ENCODE peak calls at places on chromosome 13, in six cellular contexts. J is effector memory CD8-positive, alpha-beta T cell; P is NCI-H2029; Q is NCI-H1694 treated with DMSO at 0.1 percent for 48 hours; G is upper lobe of right lung; Z is 8988T. T is an unnamed sample.

GRCh38 chr13:25203256-25203794 is 31.2 kb upstream of the AMER2 start:
- DNase-seq in J (no peak), P (no peak), Q (no peak), G (no peak), Z (no peak), T (no peak)

GRCh38 chr13:98977568-98978270 is at the start of gene DOCK9:
- DNase-seq in J (no peak), P (no peak), Q (no peak), G (peak; percentile 69), Z (no peak), T (peak; percentile 59)

GRCh38 chr13:108932206-108932605 is 302.8 kb downstream of the MYO16 start:
- DNase-seq in J (no peak), P (no peak), Q (no peak), G (no peak), Z (no peak), T (no peak)

GRCh38 chr13:78137404-78138142 is 218.9 kb upstream of the EDNRB start:
- DNase-seq in J (no peak), P (peak; percentile 41), Q (peak; percentile 88), G (no peak), Z (peak; percentile 9), T (peak; percentile 15)

GRCh38 chr13:66069570-66069969 is 1160.6 kb downstream of the PCDH9 start:
- DNase-seq in J (no peak), P (no peak), Q (no peak), G (no peak), Z (no peak), T (no peak)

GRCh38 chr13:48446454-48446853 is 33.5 kb upstream of the LPAR6 start:
- DNase-seq in J (no peak), P (no peak), Q (no peak), G (no peak), Z (no peak), T (no peak)

GRCh38 chr13:30972888-30973377 is 40.5 kb downstream of the TEX26 start:
- DNase-seq in J (no peak), P (no peak), Q (no peak), G (no peak), Z (no peak), T (no peak)

GRCh38 chr13:73334459-73334858 is 275.7 kb downstream of the KLF5 start:
- DNase-seq in J (no peak), P (no peak), Q (no peak), G (no peak), Z (no peak), T (no peak)

GRCh38 chr13:98571955-98572662 is 4.8 kb downstream of the STK24 start:
- DNase-seq in J (no peak), P (peak; percentile 39), Q (no peak), G (no peak), Z (no peak), T (no peak)

GRCh38 chr13:33483471-33483870 is 197.9 kb upstream of the STARD13 start:
- DNase-seq in J (no peak), P (no peak), Q (no peak), G (no peak), Z (no peak), T (no peak)

GRCh38 chr13:102028846-102029245 is 373.0 kb downstream of the FGF14 start:
- DNase-seq in J (no peak), P (peak; percentile 14), Q (peak; percentile 49), G (no peak), Z (no peak), T (no peak)

GRCh38 chr13:48654511-48654910 is 782 bp downstream of the CYSLTR2 start:
- DNase-seq in J (no peak), P (no peak), Q (no peak), G (no peak), Z (no peak), T (no peak)

GRCh38 chr13:27427663-27428062 is 3.2 kb downstream of the GTF3A start:
- DNase-seq in J (no peak), P (no peak), Q (no peak), G (no peak), Z (no peak), T (no peak)

GRCh38 chr13:19984430-19985218 is 26.1 kb downstream of the ZMYM2 start:
- DNase-seq in J (no peak), P (no peak), Q (no peak), G (no peak), Z (peak; percentile 17), T (no peak)

GRCh38 chr13:102847272-102848234 is 1.7 kb downstream of the ERCC5 start:
- DNase-seq in J (no peak), P (no peak), Q (peak; percentile 59), G (no peak), Z (no peak), T (no peak)

T was measured in body of pancreas.